ENCODE peak calls at places on chromosomes 3 and 15, in eight cellular contexts. J is brain microvascular endothelial cell, L is psoas muscle, E is mucosa of descending colon, C is upper lobe of right lung, P is fibroblast of mammary gland, Z is endothelial cell, H is AG04450. N is an unnamed sample.

GRCh38 chr15:74884428-74885223 is 5.2 kb upstream of the MPI start:
- DNase-seq in C (no peak), Z (no peak), J (no peak), H (no peak), E (no peak), P (peak), L (no peak), N (peak)

GRCh38 chr15:51051776-51052175 is 42.9 kb downstream of the TNFAIP8L3 start:
- DNase-seq in J (no peak), C (peak), E (peak), H (no peak), L (peak), Z (no peak), P (no peak), N (peak)

GRCh38 chr3:13338231-13338630 is 81.9 kb downstream of the NUP210 start:
- DNase-seq in L (no peak), H (no peak), J (no peak), C (no peak), P (peak), Z (no peak), E (no peak), N (no peak)

GRCh38 chr3:8561365-8561764 is 59.7 kb downstream of the LMCD1 start:
- DNase-seq in J (no peak), E (no peak), P (peak), L (peak), H (no peak), Z (no peak), C (no peak), N (peak)

GRCh38 chr15:42914728-42915497 is 5.7 kb downstream of the TTBK2 start:
- DNase-seq in L (no peak), Z (no peak), H (no peak), J (no peak), P (no peak), C (no peak), E (no peak), N (no peak)

GRCh38 chr3:50147447-50147846 is 7.7 kb upstream of the SEMA3F start:
- DNase-seq in L (no peak), E (no peak), H (no peak), J (no peak), C (no peak), P (no peak), Z (no peak), N (no peak)

GRCh38 chr3:123202451-123202850 is 708 bp downstream of the SEC22A start:
- DNase-seq in Z (peak), E (no peak), C (no peak), H (no peak), J (peak), L (no peak), P (no peak), N (no peak)

GRCh38 chr3:62242846-62243245 is 130.5 kb downstream of the FEZF2 start:
- DNase-seq in L (no peak), P (no peak), H (no peak), Z (no peak), J (no peak), C (no peak), E (no peak), N (no peak)

GRCh38 chr15:91782221-91782620 is 71.3 kb upstream of the SLCO3A1 start:
- DNase-seq in H (no peak), L (no peak), C (no peak), E (peak), Z (no peak), J (no peak), P (no peak), N (no peak)

GRCh38 chr15:75042730-75043508 is 19.5 kb downstream of the PPCDC start:
- DNase-seq in H (no peak), J (peak), E (peak), C (peak), P (peak), Z (peak), L (peak), N (peak)

GRCh38 chr3:7610634-7611033 is 749.7 kb downstream of the GRM7 start:
- DNase-seq in L (no peak), J (no peak), Z (no peak), C (no peak), H (no peak), P (no peak), E (no peak), N (no peak)

GRCh38 chr3:96865605-96866004 is 51.2 kb downstream of the EPHA6 start:
- DNase-seq in C (no peak), E (no peak), L (no peak), H (no peak), Z (no peak), J (no peak), P (no peak), N (no peak)

GRCh38 chr3:32239638-32240550 is 1.4 kb downstream of the CMTM8 start:
- DNase-seq in C (no peak), P (peak), Z (peak), J (no peak), L (no peak), H (no peak), E (peak), N (peak)

GRCh38 chr3:52088445-52089367 is 32.3 kb upstream of the DUSP7 start:
- DNase-seq in Z (no peak), H (no peak), E (no peak), L (no peak), J (peak), P (peak), C (peak), N (peak)

GRCh38 chr15:67253517-67254237 is 784 bp downstream of the AAGAB start:
- DNase-seq in H (no peak), L (no peak), E (peak), J (no peak), P (peak), Z (no peak), C (no peak), N (peak)

GRCh38 chr3:106004137-106004600 is 135.4 kb upstream of the CBLB start:
- DNase-seq in P (peak), J (peak), C (no peak), Z (no peak), L (no peak), H (peak), E (no peak), N (peak)

GRCh38 chr15:63198315-63198714 is 8.9 kb downstream of the RAB8B start:
- DNase-seq in E (no peak), Z (no peak), L (no peak), C (no peak), H (no peak), J (no peak), P (no peak), N (peak)

GRCh38 chr3:66441124-66441523 is 59.7 kb downstream of the LRIG1 start:
- DNase-seq in C (no peak), E (no peak), Z (no peak), J (no peak), P (peak), L (no peak), H (no peak), N (peak)

GRCh38 chr3:165753560-165753959 is 83.7 kb downstream of the BCHE start:
- DNase-seq in Z (no peak), J (peak), P (peak), C (no peak), H (no peak), E (no peak), L (no peak), N (peak)

GRCh38 chr3:113277414-113277813 is 66.1 kb downstream of the BOC start:
- DNase-seq in J (no peak), E (no peak), Z (no peak), H (no peak), P (no peak), L (no peak), C (no peak), N (no peak)

GRCh38 chr15:85044251-85044853 is 62.7 kb downstream of the PDE8A start:
- DNase-seq in Z (peak), E (peak), H (peak), C (no peak), L (peak), P (peak), J (peak), N (peak)

GRCh38 chr3:189896533-189896932 is 224.2 kb downstream of the P3H2 start:
- DNase-seq in P (no peak), J (no peak), Z (no peak), E (no peak), L (no peak), H (no peak), C (no peak), N (no peak)

GRCh38 chr3:159798951-159799350 is 189.7 kb upstream of the IL12A start:
- DNase-seq in L (no peak), J (no peak), C (no peak), P (no peak), E (no peak), H (peak), Z (no peak), N (peak)

GRCh38 chr3:66477846-66478245 is 23.0 kb downstream of the LRIG1 start:
- DNase-seq in H (no peak), P (no peak), C (no peak), Z (no peak), E (no peak), J (no peak), L (no peak), N (no peak)

GRCh38 chr3:63168179-63168578 is 109.9 kb upstream of the SYNPR start:
- DNase-seq in J (no peak), E (no peak), C (no peak), P (no peak), Z (no peak), H (no peak), L (no peak), N (no peak)

GRCh38 chr3:177960014-177960413 is 576.2 kb upstream of the KCNMB2 start:
- DNase-seq in H (no peak), E (no peak), C (no peak), L (no peak), J (peak), P (peak), Z (no peak), N (peak)

GRCh38 chr3:123076496-123077418 is 9.9 kb downstream of the PDIA5 start:
- DNase-seq in C (peak), P (no peak), Z (no peak), E (no peak), L (no peak), J (no peak), H (no peak), N (no peak)

GRCh38 chr3:134650431-134651346 is at the start of gene KY:
- DNase-seq in E (peak), H (no peak), L (peak), C (peak), P (peak), J (no peak), Z (peak), N (peak)

GRCh38 chr3:174613173-174613572 is 246.0 kb upstream of the NAALADL2 start:
- DNase-seq in J (no peak), E (no peak), L (no peak), P (no peak), C (no peak), Z (no peak), H (no peak), N (no peak)

GRCh38 chr3:64038252-64038651 is 15.0 kb upstream of the PSMD6 start:
- DNase-seq in J (no peak), P (no peak), L (no peak), E (no peak), H (no peak), C (no peak), Z (no peak), N (no peak)

GRCh38 chr3:191235331-191236314 is 36.6 kb downstream of the OSTN start:
- DNase-seq in J (peak), C (no peak), L (no peak), H (no peak), E (no peak), P (peak), Z (no peak), N (peak)

DNA sequence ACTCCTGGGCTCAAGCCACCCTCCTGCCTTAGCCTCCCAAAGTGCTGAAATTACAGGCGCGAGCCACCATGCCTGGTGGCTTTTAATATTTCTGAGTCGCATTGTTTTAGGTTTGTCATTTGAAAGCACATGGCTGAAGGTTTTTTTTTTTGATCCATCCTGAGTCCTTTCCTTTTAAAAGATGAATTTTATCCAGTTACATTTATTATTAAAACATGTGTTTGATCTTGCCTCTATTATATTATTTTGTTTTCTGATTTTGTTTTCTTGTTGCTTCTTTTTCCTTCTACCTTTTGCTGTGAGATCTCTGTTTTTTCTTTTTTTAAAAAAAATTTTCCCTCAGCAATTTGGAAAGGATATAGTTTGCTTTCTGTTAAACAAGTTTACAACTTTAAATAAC is 76.4 kb downstream of the SCN5A start:
- DNase-seq in J (no peak), H (no peak), C (no peak), P (no peak), L (no peak), Z (no peak), E (no peak), N (no peak)
- TF ChIP-seq CTCF in J (no peak), H (no peak), C (no peak), P (no peak), L (no peak), Z (no peak), E (no peak), N (no peak)

GRCh38 chr15:77819271-77819806 is 186.6 kb upstream of the LINGO1 start:
- DNase-seq in L (no peak), C (no peak), J (no peak), E (no peak), Z (peak), H (no peak), P (no peak), N (no peak)

GRCh38 chr15:77821188-77821958 is 188.7 kb upstream of the LINGO1 start:
- DNase-seq in J (peak), L (no peak), E (peak), H (peak), P (peak), Z (peak), C (no peak), N (peak)

GRCh38 chr15:77818484-77819270 is 186.0 kb upstream of the LINGO1 start:
- DNase-seq in Z (no peak), E (no peak), J (no peak), P (no peak), C (no peak), H (no peak), L (no peak), N (no peak)

GRCh38 chr15:77821959-77822256 is 189.2 kb upstream of the LINGO1 start:
- DNase-seq in J (no peak), L (no peak), C (no peak), H (no peak), P (no peak), E (no peak), Z (no peak), N (no peak)

GRCh38 chr15:77819841-77820728 is 187.4 kb upstream of the LINGO1 start:
- DNase-seq in P (peak), C (no peak), H (no peak), L (no peak), Z (peak), E (peak), J (no peak), N (no peak)
- TF ChIP-seq CTCF in P (no peak), C (no peak), H (no peak), L (no peak), Z (no peak), E (no peak), J (no peak), N (no peak)

DNA sequence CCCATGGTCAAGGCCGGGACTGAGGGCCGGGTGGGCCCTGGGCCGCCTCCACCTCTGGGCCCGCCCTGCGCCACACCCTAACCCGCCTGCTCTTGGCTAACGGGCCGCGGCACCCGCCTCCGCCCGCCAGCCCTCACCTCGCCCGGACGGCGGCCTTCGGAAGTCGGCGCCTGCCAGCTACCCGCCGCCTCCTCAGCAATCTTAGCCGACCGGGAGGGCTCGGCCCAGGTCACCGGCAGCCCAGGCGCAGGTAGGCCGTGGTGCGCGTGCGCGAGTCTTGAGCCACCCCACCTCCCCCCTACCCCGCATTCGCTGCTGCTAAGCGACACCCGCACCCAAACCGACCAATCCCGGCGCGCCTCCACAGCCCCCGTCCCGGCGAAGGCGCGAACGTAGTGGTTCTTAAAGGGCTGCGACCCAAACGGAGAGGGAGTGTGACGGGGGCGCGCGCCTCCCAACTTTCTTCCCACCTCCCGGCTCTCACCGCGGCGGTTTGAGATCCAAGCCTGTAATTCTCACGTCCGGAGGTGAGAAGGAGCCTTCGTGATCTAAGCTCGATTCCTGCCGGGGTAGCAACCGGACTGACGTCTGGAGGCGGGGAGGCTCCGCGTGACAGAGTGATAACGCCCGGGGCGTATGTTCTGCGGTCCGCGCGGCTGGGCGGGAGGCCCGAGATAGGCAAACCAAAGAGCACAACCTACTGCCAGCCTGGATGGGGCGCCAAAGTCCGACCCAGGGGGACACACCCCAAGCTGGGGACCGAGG is at the start of gene SEC22C:
- DNase-seq in Z (peak), C (peak), E (peak), L (peak), P (peak), J (peak), H (peak), N (peak)
- TF ChIP-seq CTCF in Z (no peak), C (peak), E (no peak), L (peak), P (no peak), J (peak), H (peak), N (peak)

GRCh38 chr15:100131321-100132224 is 210.2 kb downstream of the ADAMTS17 start:
- DNase-seq in C (no peak), L (no peak), H (no peak), E (peak), J (peak), P (no peak), Z (no peak), N (peak)
- TF ChIP-seq CTCF in C (peak), L (peak), H (peak), E (no peak), J (peak), P (no peak), Z (no peak), N (peak)

N was measured in fibroblast of pulmonary artery.